ENCODE peak calls at places on chromosomes 12 and 14, in nine cellular contexts. F is natural killer cell treated with Interleukin-12 subunit alpha and Interleukin-12 subunit beta and Interleukin-15 and Interleukin-18, amount 100 ng/mL, for 72 hours; B is K562; D is H9; W is midbrain; X is breast epithelium; C is Right ventricle myocardium superior; A is HuH-7; E is CD4-positive, alpha-beta memory T cell. Y is an unnamed sample.

GRCh38 chr14:87632796-87633195 is 360.2 kb downstream of the GALC start:
- DNase-seq in F (no peak), B (no peak), D (no peak), W (no peak), X (no peak), C (no peak), A (no peak), E (no peak), Y (no peak)

GRCh38 chr14:104810316-104810715 is 9.4 kb downstream of the ZBTB42 start:
- DNase-seq in F (no peak), B (no peak), D (no peak), W (no peak), X (no peak), C (no peak), A (no peak), E (no peak), Y (peak; percentile 55)

GRCh38 chr12:15963271-15963670 is 52.1 kb downstream of the DERA start:
- DNase-seq in F (no peak), B (no peak), D (no peak), W (no peak), X (no peak), C (no peak), A (no peak), E (no peak), Y (no peak)

GRCh38 chr14:37172024-37172869 is at the start of gene SLC25A21:
- DNase-seq in F (no peak), B (peak; percentile 63), D (peak; percentile 80), W (peak; percentile 83), X (peak; percentile 51), C (peak; percentile 81), A (peak; percentile 56), E (no peak), Y (peak; percentile 90)

GRCh38 chr14:96184737-96185136 is 19.9 kb upstream of the BDKRB2 start:
- DNase-seq in F (no peak), B (no peak), D (no peak), W (no peak), X (no peak), C (peak; percentile 55), A (no peak), E (no peak), Y (no peak)

GRCh38 chr12:64082866-64083268 is 139.2 kb downstream of the KICS2 start:
- DNase-seq in F (no peak), B (no peak), D (no peak), W (no peak), X (no peak), C (no peak), A (no peak), E (no peak), Y (no peak)

GRCh38 chr12:58575281-58575680 is 345.0 kb downstream of the LRIG3 start:
- DNase-seq in F (no peak), B (no peak), D (no peak), W (no peak), X (no peak), C (no peak), A (no peak), E (no peak), Y (no peak)

GRCh38 chr12:59113831-59114273 is 193.5 kb upstream of the LRIG3 start:
- DNase-seq in F (no peak), B (peak; percentile 27), D (peak; percentile 88), W (peak; percentile 83), X (peak; percentile 48), C (peak; percentile 74), A (peak; percentile 51), E (peak; percentile 6), Y (peak; percentile 75)

GRCh38 chr14:70642313-70643235 is 858 bp downstream of the TTC9 start:
- DNase-seq in F (no peak), B (no peak), D (no peak), W (no peak), X (no peak), C (no peak), A (peak; percentile 19), E (peak; percentile 38), Y (peak; percentile 62)

GRCh38 chr14:25042362-25043299 is 7.3 kb downstream of the STXBP6 start:
- DNase-seq in F (no peak), B (peak; percentile 20), D (no peak), W (peak; percentile 83), X (no peak), C (no peak), A (peak; percentile 64), E (no peak), Y (no peak)

GRCh38 chr14:64812412-64812811 is 67.3 kb downstream of the SPTB start:
- DNase-seq in F (no peak), B (no peak), D (peak; percentile 79), W (no peak), X (peak; percentile 43), C (no peak), A (no peak), E (peak; percentile 32), Y (no peak)

GRCh38 chr14:94320243-94320642 is 2.9 kb downstream of the SERPINA6 start:
- DNase-seq in F (no peak), B (no peak), D (no peak), W (no peak), X (no peak), C (no peak), A (no peak), E (no peak), Y (no peak)

GRCh38 chr12:104219361-104219892 is 3.8 kb downstream of the TXNRD1 start:
- DNase-seq in F (no peak), B (no peak), D (no peak), W (no peak), X (no peak), C (no peak), A (no peak), E (no peak), Y (no peak)

GRCh38 chr14:103158688-103159087 is 35.4 kb downstream of the TNFAIP2 start:
- DNase-seq in F (no peak), B (no peak), D (no peak), W (no peak), X (no peak), C (no peak), A (no peak), E (no peak), Y (no peak)

GRCh38 chr14:61749867-61750266 is 12.4 kb upstream of the SNAPC1 start:
- DNase-seq in F (no peak), B (peak; percentile 44), D (no peak), W (no peak), X (no peak), C (no peak), A (peak; percentile 72), E (no peak), Y (no peak)

GRCh38 chr14:64089920-64090319 is 204.3 kb downstream of the ESR2 start:
- DNase-seq in F (no peak), B (no peak), D (peak; percentile 56), W (no peak), X (no peak), C (no peak), A (no peak), E (no peak), Y (no peak)

GRCh38 chr14:63076476-63076875 is 31.2 kb upstream of the KCNH5 start:
- DNase-seq in F (no peak), B (no peak), D (no peak), W (no peak), X (no peak), C (no peak), A (no peak), E (no peak), Y (no peak)

GRCh38 chr12:70040141-70040540 is 203.1 kb upstream of the CNOT2 start:
- DNase-seq in F (no peak), B (no peak), D (no peak), W (no peak), X (no peak), C (no peak), A (no peak), E (no peak), Y (no peak)

GRCh38 chr12:95699579-95699978 is 91.0 kb downstream of the NTN4 start:
- DNase-seq in F (no peak), B (no peak), D (no peak), W (no peak), X (no peak), C (no peak), A (no peak), E (no peak), Y (no peak)

Y was measured in kidney.